ENCODE peak calls at places on chromosomes 13 and 19, in four cellular contexts. One of them, this sample, is unnamed.
A peak's percentile ranks its signal among the peaks of the same experiment; 100 is the strongest.

GRCh38 chr19:14369399-14370168 is 11.7 kb upstream of the ADGRE5 start:
- DNase-seq in HepG2: no peak
- DNase-seq in GM12878: no peak
- DNase-seq in A549: no peak
- DNase-seq in this sample: peak; percentile 50

GRCh38 chr19:35776102-35776788 is 881 bp downstream of the ARHGAP33 start:
- DNase-seq in HepG2: no peak
- DNase-seq in GM12878: no peak
- DNase-seq in A549: no peak
- DNase-seq in this sample: no peak

GRCh38 chr19:36041831-36042230 is 9.2 kb upstream of the CLIP3 start:
- DNase-seq in HepG2: peak; percentile 87
- DNase-seq in GM12878: no peak
- DNase-seq in A549: peak; percentile 72
- DNase-seq in this sample: no peak

GRCh38 chr13:99655351-99656091 is 154.2 kb downstream of the TM9SF2 start:
- DNase-seq in HepG2: peak; percentile 72
- DNase-seq in GM12878: no peak
- DNase-seq in A549: peak; percentile 96
- DNase-seq in this sample: peak; percentile 8

GRCh38 chr13:39784347-39784746 is 128.9 kb downstream of the COG6 start:
- DNase-seq in HepG2: no peak
- DNase-seq in GM12878: no peak
- DNase-seq in A549: no peak
- DNase-seq in this sample: no peak

GRCh38 chr19:50932690-50933083 is 20.2 kb downstream of the KLK5 start:
- DNase-seq in HepG2: no peak
- DNase-seq in GM12878: no peak
- DNase-seq in A549: no peak
- DNase-seq in this sample: no peak

GRCh38 chr19:37963190-37963947 is 56.4 kb downstream of the SIPA1L3 start:
- DNase-seq in HepG2: peak; percentile 28
- DNase-seq in GM12878: no peak
- DNase-seq in A549: no peak
- DNase-seq in this sample: peak; percentile 24

GRCh38 chr13:68174905-68175304 is 944.8 kb upstream of the PCDH9 start:
- DNase-seq in HepG2: no peak
- DNase-seq in GM12878: no peak
- DNase-seq in A549: no peak
- DNase-seq in this sample: no peak

GRCh38 chr13:48731957-48732569 is 78.3 kb downstream of the CYSLTR2 start:
- DNase-seq in HepG2: peak; percentile 11
- DNase-seq in GM12878: no peak
- DNase-seq in A549: peak; percentile 25
- DNase-seq in this sample: peak; percentile 78

GRCh38 chr19:48152552-48152951 is 17.6 kb downstream of the LIG1 start:
- DNase-seq in HepG2: peak; percentile 24
- DNase-seq in GM12878: no peak
- DNase-seq in A549: peak; percentile 82
- DNase-seq in this sample: peak; percentile 86

GRCh38 chr19:5191091-5191490 is 149.5 kb downstream of the PTPRS start:
- DNase-seq in HepG2: no peak
- DNase-seq in GM12878: no peak
- DNase-seq in A549: no peak
- DNase-seq in this sample: peak; percentile 54

GRCh38 chr19:38303517-38304351 is at the start of gene C19orf33:
- DNase-seq in HepG2: no peak
- DNase-seq in GM12878: no peak
- DNase-seq in A549: peak; percentile 98
- DNase-seq in this sample: no peak

DNA sequence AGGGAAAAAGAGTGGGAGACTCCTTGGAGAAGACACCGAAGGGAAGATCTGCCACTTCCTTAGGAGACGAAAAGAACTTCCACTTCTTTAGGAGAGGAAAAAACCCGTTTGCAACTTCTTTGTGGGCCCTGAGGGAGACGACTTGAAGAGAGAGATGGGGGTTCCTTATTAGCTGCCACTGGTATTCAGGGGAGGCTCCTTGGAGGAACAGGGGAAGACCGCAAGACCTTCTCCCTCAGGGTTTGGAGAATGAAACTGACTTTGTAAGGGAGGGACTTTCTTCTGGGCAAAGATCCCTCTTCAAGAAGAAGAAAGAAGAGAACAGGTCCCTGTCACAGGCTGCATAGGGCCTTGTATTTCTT is 405 bp downstream of the BCKDHA start:
- DNase-seq in HepG2: no peak
- DNase-seq in GM12878: no peak
- DNase-seq in A549: no peak
- DNase-seq in this sample: peak; percentile 61
- TF ChIP-seq MYC in HepG2: no peak
- TF ChIP-seq MYC in GM12878: no peak
- TF ChIP-seq MYC in A549: no peak
- TF ChIP-seq MYC in this sample: no peak

DNA sequence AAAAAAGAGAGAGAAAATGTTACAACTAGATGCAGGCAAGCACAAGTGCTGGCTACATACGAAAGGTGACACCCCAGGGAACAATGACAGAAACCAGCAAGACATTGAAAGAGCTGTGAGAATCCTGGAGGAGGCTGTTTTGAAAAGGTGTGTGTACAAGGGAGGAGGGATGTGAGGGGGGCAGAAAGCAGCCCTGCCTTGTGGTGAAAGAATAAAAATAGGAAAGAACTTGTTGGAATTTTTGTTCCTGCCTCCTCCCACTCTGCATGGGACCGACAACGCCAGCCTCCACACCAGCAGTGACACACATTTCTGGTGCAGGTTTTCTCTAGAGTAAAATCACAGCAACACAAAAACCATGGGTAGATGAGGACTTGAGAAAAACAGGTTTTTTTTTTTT is 1258.6 kb downstream of the PCDH9 start:
- DNase-seq in HepG2: no peak
- DNase-seq in GM12878: no peak
- DNase-seq in A549: no peak
- DNase-seq in this sample: no peak
- TF ChIP-seq MYC in HepG2: no peak
- TF ChIP-seq MYC in GM12878: no peak
- TF ChIP-seq MYC in A549: no peak
- TF ChIP-seq MYC in this sample: no peak

GRCh38 chr19:40936755-40937154 is 54.3 kb upstream of the CYP2B6 start:
- DNase-seq in HepG2: no peak
- DNase-seq in GM12878: no peak
- DNase-seq in A549: no peak
- DNase-seq in this sample: no peak

GRCh38 chr19:40932008-40932959 is 50.3 kb upstream of the CYP2A7 start:
- DNase-seq in HepG2: no peak
- DNase-seq in GM12878: no peak
- DNase-seq in A549: no peak
- DNase-seq in this sample: no peak

GRCh38 chr19:40928859-40929258 is 46.8 kb upstream of the CYP2A7 start:
- DNase-seq in HepG2: no peak
- DNase-seq in GM12878: no peak
- DNase-seq in A549: no peak
- DNase-seq in this sample: no peak

GRCh38 chr19:40927567-40927966 is 45.5 kb upstream of the CYP2A7 start:
- DNase-seq in HepG2: no peak
- DNase-seq in GM12878: no peak
- DNase-seq in A549: no peak
- DNase-seq in this sample: no peak

GRCh38 chr19:40933025-40933424 is 51.0 kb upstream of the CYP2A7 start:
- DNase-seq in HepG2: no peak
- DNase-seq in GM12878: no peak
- DNase-seq in A549: peak; percentile 80
- DNase-seq in this sample: no peak
- TF ChIP-seq MYC in HepG2: no peak
- TF ChIP-seq MYC in GM12878: no peak
- TF ChIP-seq MYC in A549: no peak
- TF ChIP-seq MYC in this sample: no peak

GRCh38 chr19:49564616-49565045 is 15.7 kb downstream of the NOSIP start:
- DNase-seq in HepG2: no peak
- DNase-seq in GM12878: no peak
- DNase-seq in A549: no peak
- DNase-seq in this sample: no peak
- TF ChIP-seq MYC in HepG2: no peak
- TF ChIP-seq MYC in GM12878: no peak
- TF ChIP-seq MYC in A549: no peak
- TF ChIP-seq MYC in this sample: no peak

This sample was measured in NB4.